ENCODE peak calls at places on chromosomes 6 and 20, in four cellular contexts. R is OCI-LY7; S is CD8-positive, alpha-beta T cell; F is body of pancreas. L is an unnamed sample.

GRCh38 chr6:47066418-47066817 is 24.3 kb upstream of the ADGRF1 start:
- DNase-seq in F (no peak), R (no peak), S (no peak), L (no peak)

GRCh38 chr20:50460115-50460607 is 50.0 kb upstream of the PTPN1 start:
- DNase-seq in S (no peak), F (no peak), R (no peak), L (no peak)

GRCh38 chr6:145633981-145634627 is 101.2 kb downstream of the EPM2A start:
- DNase-seq in F (peak), R (peak), S (peak), L (peak)

GRCh38 chr6:124028117-124028516 is 224.5 kb downstream of the NKAIN2 start:
- DNase-seq in F (no peak), S (no peak), R (no peak), L (no peak)

GRCh38 chr6:41565701-41566100 is 19.5 kb downstream of the FOXP4 start:
- DNase-seq in R (no peak), F (no peak), S (no peak), L (no peak)

GRCh38 chr6:30614843-30615218 is 2.2 kb downstream of the PPP1R10 start:
- DNase-seq in S (peak), F (peak), R (peak), L (peak)

GRCh38 chr6:13593103-13593502 is 18.7 kb downstream of the SIRT5 start:
- DNase-seq in S (no peak), F (no peak), R (no peak), L (no peak)

GRCh38 chr6:12169377-12169776 is 120.8 kb upstream of the EDN1 start:
- DNase-seq in F (no peak), R (no peak), S (no peak), L (no peak)

GRCh38 chr6:33080127-33081089 is 4.6 kb downstream of the HLA-DPB1 start:
- DNase-seq in R (no peak), F (peak), S (no peak), L (peak)

GRCh38 chr6:66173587-66173986 is 466.6 kb upstream of the EYS start:
- DNase-seq in F (no peak), R (no peak), S (no peak), L (no peak)

GRCh38 chr6:39256294-39256693 is 27.0 kb upstream of the KCNK5 start:
- DNase-seq in S (no peak), F (no peak), R (no peak), L (no peak)

GRCh38 chr6:155026366-155027045 is 31.4 kb downstream of the TIAM2 start:
- DNase-seq in F (peak), S (no peak), R (no peak), L (no peak)

GRCh38 chr20:38355161-38356012 is 9.1 kb downstream of the LBP start:
- DNase-seq in S (no peak), R (peak), F (no peak), L (no peak)

GRCh38 chr6:37137201-37137880 is 32.6 kb upstream of the PIM1 start:
- DNase-seq in R (no peak), F (peak), S (no peak), L (no peak)

GRCh38 chr6:113449051-113449450 is 408.1 kb upstream of the MARCKS start:
- DNase-seq in F (no peak), S (no peak), R (no peak), L (no peak)

GRCh38 chr6:149166324-149166723 is 151.2 kb upstream of the TAB2 start:
- DNase-seq in R (no peak), S (no peak), F (no peak), L (no peak)

GRCh38 chr6:88013554-88013953 is 34.1 kb upstream of the SPACA1 start:
- DNase-seq in F (no peak), R (peak), S (no peak), L (no peak)

GRCh38 chr20:51326241-51326819 is 216.2 kb downstream of the NFATC2 start:
- DNase-seq in F (peak), S (peak), R (peak), L (peak)

L was measured in transverse colon.